ENCODE peak calls at places on chromosomes 12 and 14, in five cellular contexts. E is GM12878, X is brain microvascular endothelial cell, A is B cell, K is SHP77. G is an unnamed sample.

GRCh38 chr14:66507181-66507721 is 696 bp upstream of the GPHN start:
- DNase-seq in E (no peak), X (peak; percentile 0), A (peak; percentile 39), K (peak; percentile 67), G (no peak)

GRCh38 chr12:108302471-108303311 is 36.4 kb downstream of the CMKLR1 start:
- DNase-seq in E (no peak), A (no peak), X (no peak), K (no peak), G (peak; percentile 31)

GRCh38 chr12:18895946-18896345 is 158.0 kb downstream of the CAPZA3 start:
- DNase-seq in K (no peak), E (no peak), X (no peak), A (no peak), G (no peak)

GRCh38 chr12:116559330-116560080 is at the start of gene MAP1LC3B2:
- DNase-seq in K (no peak), X (peak; percentile 65), E (peak; percentile 97), A (peak; percentile 95), G (peak; percentile 98)

GRCh38 chr12:56315626-56316473 is at the start of gene CNPY2:
- DNase-seq in A (peak; percentile 98), K (peak; percentile 98), X (peak; percentile 98), E (peak; percentile 97), G (peak; percentile 92)

GRCh38 chr12:121791671-121792496 is 1.6 kb downstream of the RHOF start:
- DNase-seq in X (no peak), E (no peak), K (no peak), A (peak; percentile 40), G (peak; percentile 80)

GRCh38 chr14:64950889-64951288 is 8.3 kb upstream of the GPX2 start:
- DNase-seq in K (no peak), E (no peak), X (no peak), A (no peak), G (no peak)

GRCh38 chr12:120843472-120843871 is 60.7 kb downstream of the SPPL3 start:
- DNase-seq in A (no peak), E (no peak), X (no peak), K (no peak), G (no peak)

GRCh38 chr14:71403673-71404072 is 496.4 kb downstream of the PCNX1 start:
- DNase-seq in K (peak; percentile 0), A (peak; percentile 71), E (peak; percentile 42), X (peak; percentile 19), G (no peak)

GRCh38 chr14:64825006-64825405 is 54.7 kb downstream of the SPTB start:
- DNase-seq in X (no peak), E (no peak), K (no peak), A (no peak), G (no peak)

GRCh38 chr14:92277031-92277430 is 45.9 kb upstream of the SLC24A4 start:
- DNase-seq in A (no peak), E (no peak), K (no peak), X (no peak), G (no peak)

GRCh38 chr14:92877757-92878431 is 45.1 kb upstream of the CHGA start:
- DNase-seq in E (no peak), X (no peak), K (peak; percentile 33), A (no peak), G (no peak)

GRCh38 chr12:132858727-132859266 is 28.6 kb downstream of the CHFR start:
- DNase-seq in A (no peak), X (no peak), E (no peak), K (no peak), G (no peak)

GRCh38 chr12:388547-389137 is 478 bp downstream of the KDM5A start:
- DNase-seq in X (peak; percentile 3), A (peak; percentile 55), K (no peak), E (no peak), G (peak; percentile 5)

GRCh38 chr14:24920265-24921080 is 129.5 kb downstream of the STXBP6 start:
- DNase-seq in E (no peak), X (no peak), K (no peak), A (no peak), G (no peak)

GRCh38 chr12:116879509-116880212 is 1.6 kb downstream of the HRK start:
- DNase-seq in E (no peak), X (no peak), K (no peak), A (no peak), G (no peak)

GRCh38 chr12:131831021-131831571 is 2.9 kb downstream of the MMP17 start:
- DNase-seq in K (peak; percentile 36), X (no peak), E (no peak), A (no peak), G (peak; percentile 10)

GRCh38 chr14:42214981-42215491 is 608.4 kb downstream of the LRFN5 start:
- DNase-seq in X (peak; percentile 77), A (no peak), E (no peak), K (no peak), G (peak; percentile 81)

GRCh38 chr14:45118594-45118993 is 15.7 kb downstream of the FKBP3 start:
- DNase-seq in K (no peak), X (no peak), A (no peak), E (no peak), G (no peak)

GRCh38 chr12:49263400-49263763 is 1.5 kb upstream of the TUBA1C start:
- DNase-seq in K (no peak), X (no peak), A (no peak), E (no peak), G (no peak)

GRCh38 chr12:16285586-16285985 is 8.1 kb upstream of the SLC15A5 start:
- DNase-seq in K (no peak), X (peak; percentile 1), E (no peak), A (no peak), G (no peak)

GRCh38 chr14:22112004-22112403 is 438.4 kb upstream of the OR4E1 start:
- DNase-seq in K (peak; percentile 14), E (no peak), A (no peak), X (no peak), G (no peak)

GRCh38 chr14:60242420-60242819 is 6.6 kb upstream of the PPM1A start:
- DNase-seq in A (no peak), E (no peak), X (no peak), K (no peak), G (no peak)

GRCh38 chr14:54683882-54684794 is 117.2 kb downstream of the SAMD4A start:
- DNase-seq in K (no peak), X (peak; percentile 37), E (no peak), A (no peak), G (peak; percentile 67)

GRCh38 chr14:50714452-50715073 is 46.5 kb upstream of the SAV1 start:
- DNase-seq in E (no peak), X (peak; percentile 41), K (peak; percentile 2), A (no peak), G (peak; percentile 15)

GRCh38 chr12:38253778-38254177 is 62.8 kb upstream of the ALG10B start:
- DNase-seq in K (no peak), E (no peak), A (no peak), X (no peak), G (no peak)

GRCh38 chr12:29050503-29050902 is 98.6 kb upstream of the FAR2 start:
- DNase-seq in K (no peak), E (no peak), X (no peak), A (no peak), G (no peak)

GRCh38 chr12:30756074-30756473 is 1.3 kb upstream of the CAPRIN2 start:
- DNase-seq in X (no peak), A (no peak), E (no peak), K (no peak), G (no peak)

GRCh38 chr12:7107181-7108041 is 1.6 kb downstream of the C1RL start:
- DNase-seq in A (no peak), E (no peak), K (no peak), X (no peak), G (no peak)

GRCh38 chr12:113310489-113310888 is 24.4 kb downstream of the SLC8B1 start:
- DNase-seq in A (no peak), X (no peak), K (no peak), E (no peak), G (no peak)

GRCh38 chr14:80393766-80394165 is 182.5 kb upstream of the DIO2 start:
- DNase-seq in X (no peak), E (no peak), A (no peak), K (no peak), G (no peak)

GRCh38 chr12:6404390-6404789 is 20.4 kb downstream of the LTBR start:
- DNase-seq in K (no peak), E (no peak), X (no peak), A (no peak), G (no peak)

GRCh38 chr12:75632452-75632851 is 121.0 kb upstream of the KRR1 start:
- DNase-seq in E (no peak), A (no peak), X (no peak), K (no peak), G (no peak)

GRCh38 chr12:114700392-114701103 is 16.6 kb upstream of the TBX3 start:
- DNase-seq in K (no peak), X (no peak), E (no peak), A (no peak), G (no peak)

GRCh38 chr14:70515796-70516195 is 19.0 kb downstream of the ADAM20 start:
- DNase-seq in X (no peak), E (no peak), K (no peak), A (no peak), G (no peak)

GRCh38 chr12:39287817-39288216 is 155.1 kb downstream of the KIF21A start:
- DNase-seq in X (no peak), E (no peak), K (no peak), A (no peak), G (no peak)

G was measured in A172.